ENCODE peak calls at places on chromosome 2, in eight cellular contexts. P, R, Q, Y, K, M, B and I are unnamed samples.

GRCh38 chr2:68632026-68632425 is 11.4 kb upstream of the PROKR1 start:
- DNase-seq in K (no peak), Y (no peak), B (no peak), P (peak), M (no peak), Q (no peak), R (no peak), I (no peak)

GRCh38 chr2:26846881-26847662 is 860 bp upstream of the DPYSL5 start:
- DNase-seq in B (no peak), Q (no peak), M (no peak), P (no peak), K (no peak), Y (no peak), R (no peak), I (no peak)

GRCh38 chr2:184419744-184420143 is 178.6 kb upstream of the ZNF804A start:
- DNase-seq in B (no peak), Q (no peak), M (no peak), P (no peak), Y (peak), K (no peak), R (no peak), I (no peak)

GRCh38 chr2:100058014-100058310 is 84.4 kb downstream of the AFF3 start:
- DNase-seq in K (no peak), M (no peak), Y (peak), R (no peak), P (peak), B (no peak), Q (peak), I (no peak)

GRCh38 chr2:235052514-235053354 is 100.9 kb downstream of the SH3BP4 start:
- DNase-seq in B (no peak), R (no peak), M (no peak), Y (no peak), Q (no peak), P (no peak), K (no peak), I (no peak)

GRCh38 chr2:159891917-159892691 is 94.1 kb upstream of the CD302 start:
- DNase-seq in R (no peak), K (no peak), M (no peak), Q (peak), Y (peak), P (peak), B (no peak), I (peak)

GRCh38 chr2:134039912-134040581 is 213.8 kb upstream of the MGAT5 start:
- DNase-seq in B (no peak), M (no peak), R (no peak), K (no peak), Q (no peak), P (no peak), Y (no peak), I (no peak)

GRCh38 chr2:81858998-81859397 is 1554.4 kb upstream of the LRRTM1 start:
- DNase-seq in K (no peak), Y (no peak), Q (no peak), R (no peak), B (no peak), P (no peak), M (no peak), I (no peak)

GRCh38 chr2:188314314-188315054 is 22.8 kb downstream of the GULP1 start:
- DNase-seq in R (no peak), P (peak), Y (peak), K (no peak), Q (no peak), M (no peak), B (no peak), I (no peak)

GRCh38 chr2:14831458-14831857 is 198.9 kb downstream of the LRATD1 start:
- DNase-seq in B (no peak), M (no peak), Q (peak), K (no peak), R (no peak), Y (peak), P (no peak), I (peak)

GRCh38 chr2:18378020-18378653 is 182.3 kb downstream of the RDH14 start:
- DNase-seq in B (no peak), M (peak), R (peak), K (no peak), Y (peak), P (peak), Q (peak), I (peak)

GRCh38 chr2:204900910-204901309 is 355.6 kb downstream of the PARD3B start:
- DNase-seq in Y (no peak), M (no peak), P (peak), K (no peak), Q (peak), B (no peak), R (no peak), I (no peak)

GRCh38 chr2:64814007-64814406 is 160.3 kb upstream of the SERTAD2 start:
- DNase-seq in R (no peak), K (no peak), Q (no peak), Y (no peak), P (no peak), M (no peak), B (no peak), I (no peak)

GRCh38 chr2:197240018-197240712 is 70.4 kb downstream of the ANKRD44 start:
- DNase-seq in Y (no peak), B (no peak), M (no peak), K (no peak), R (no peak), P (no peak), Q (no peak), I (no peak)

GRCh38 chr2:19488009-19488691 is 129.7 kb upstream of the OSR1 start:
- DNase-seq in P (peak), K (no peak), M (no peak), Q (peak), B (no peak), Y (peak), R (no peak), I (peak)